ENCODE peak calls at places on chromosomes 7 and 10, in six cellular contexts. One of them, this sample, is unnamed.
A peak's percentile ranks its signal among the peaks of the same experiment; 100 is the strongest.

GRCh38 chr7:30525409-30525808 is 20.8 kb upstream of the GGCT start:
- DNase-seq in H1: no peak
- DNase-seq in GM12878: no peak
- DNase-seq in HepG2: peak; percentile 51
- DNase-seq in GM12891: no peak
- DNase-seq in K562: peak; percentile 32
- DNase-seq in this sample: no peak

GRCh38 chr10:21284301-21284700 is 241.2 kb downstream of the SKIDA1 start:
- DNase-seq in H1: no peak
- DNase-seq in GM12878: no peak
- DNase-seq in HepG2: no peak
- DNase-seq in GM12891: no peak
- DNase-seq in K562: no peak
- DNase-seq in this sample: no peak

GRCh38 chr10:49569031-49569765 is 30.3 kb upstream of the ERCC6 start:
- DNase-seq in H1: no peak
- DNase-seq in GM12878: no peak
- DNase-seq in HepG2: no peak
- DNase-seq in GM12891: no peak
- DNase-seq in K562: no peak
- DNase-seq in this sample: no peak

GRCh38 chr7:47378728-47379395 is 203.0 kb downstream of the TNS3 start:
- DNase-seq in H1: no peak
- DNase-seq in GM12878: no peak
- DNase-seq in HepG2: no peak
- DNase-seq in GM12891: no peak
- DNase-seq in K562: no peak
- DNase-seq in this sample: no peak

GRCh38 chr10:74419491-74420466 is 268.8 kb downstream of the ADK start:
- DNase-seq in H1: no peak
- DNase-seq in GM12878: peak; percentile 5
- DNase-seq in HepG2: no peak
- DNase-seq in GM12891: no peak
- DNase-seq in K562: peak; percentile 49
- DNase-seq in this sample: no peak

GRCh38 chr10:34886906-34887615 is 72.0 kb upstream of the PARD3 start:
- DNase-seq in H1: no peak
- DNase-seq in GM12878: no peak
- DNase-seq in HepG2: no peak
- DNase-seq in GM12891: no peak
- DNase-seq in K562: no peak
- DNase-seq in this sample: no peak

GRCh38 chr10:122426834-122427233 is 27.6 kb upstream of the ARMS2 start:
- DNase-seq in H1: no peak
- DNase-seq in GM12878: no peak
- DNase-seq in HepG2: no peak
- DNase-seq in GM12891: no peak
- DNase-seq in K562: no peak
- DNase-seq in this sample: no peak

GRCh38 chr10:71765176-71765906 is 8.0 kb downstream of the VSIR start:
- DNase-seq in H1: no peak
- DNase-seq in GM12878: no peak
- DNase-seq in HepG2: peak; percentile 15
- DNase-seq in GM12891: no peak
- DNase-seq in K562: no peak
- DNase-seq in this sample: no peak

GRCh38 chr7:50508471-50508943 is 56.7 kb downstream of the DDC start:
- DNase-seq in H1: no peak
- DNase-seq in GM12878: no peak
- DNase-seq in HepG2: no peak
- DNase-seq in GM12891: no peak
- DNase-seq in K562: no peak
- DNase-seq in this sample: no peak

GRCh38 chr7:128075536-128076095 is 44.4 kb upstream of the LRRC4 start:
- DNase-seq in H1: no peak
- DNase-seq in GM12878: no peak
- DNase-seq in HepG2: no peak
- DNase-seq in GM12891: no peak
- DNase-seq in K562: no peak
- DNase-seq in this sample: no peak

GRCh38 chr7:74325230-74325565 is 36.0 kb downstream of the CLIP2 start:
- DNase-seq in H1: no peak
- DNase-seq in GM12878: no peak
- DNase-seq in HepG2: no peak
- DNase-seq in GM12891: no peak
- DNase-seq in K562: no peak
- DNase-seq in this sample: no peak

GRCh38 chr10:120386896-120387295 is 70.1 kb upstream of the PLPP4 start:
- DNase-seq in H1: no peak
- DNase-seq in GM12878: no peak
- DNase-seq in HepG2: no peak
- DNase-seq in GM12891: no peak
- DNase-seq in K562: no peak
- DNase-seq in this sample: no peak

GRCh38 chr10:660413-660979 is 29.0 kb downstream of the DIP2C start:
- DNase-seq in H1: no peak
- DNase-seq in GM12878: no peak
- DNase-seq in HepG2: no peak
- DNase-seq in GM12891: no peak
- DNase-seq in K562: no peak
- DNase-seq in this sample: no peak

GRCh38 chr10:660980-661890 is 28.2 kb downstream of the DIP2C start:
- DNase-seq in H1: no peak
- DNase-seq in GM12878: no peak
- DNase-seq in HepG2: peak; percentile 30
- DNase-seq in GM12891: no peak
- DNase-seq in K562: no peak
- DNase-seq in this sample: no peak

GRCh38 chr10:661891-662605 is 27.4 kb downstream of the DIP2C start:
- DNase-seq in H1: peak; percentile 46
- DNase-seq in GM12878: no peak
- DNase-seq in HepG2: no peak
- DNase-seq in GM12891: no peak
- DNase-seq in K562: no peak
- DNase-seq in this sample: no peak

GRCh38 chr10:656883-657282 is 32.6 kb downstream of the DIP2C start:
- DNase-seq in H1: no peak
- DNase-seq in GM12878: no peak
- DNase-seq in HepG2: no peak
- DNase-seq in GM12891: no peak
- DNase-seq in K562: no peak
- DNase-seq in this sample: no peak

DNA sequence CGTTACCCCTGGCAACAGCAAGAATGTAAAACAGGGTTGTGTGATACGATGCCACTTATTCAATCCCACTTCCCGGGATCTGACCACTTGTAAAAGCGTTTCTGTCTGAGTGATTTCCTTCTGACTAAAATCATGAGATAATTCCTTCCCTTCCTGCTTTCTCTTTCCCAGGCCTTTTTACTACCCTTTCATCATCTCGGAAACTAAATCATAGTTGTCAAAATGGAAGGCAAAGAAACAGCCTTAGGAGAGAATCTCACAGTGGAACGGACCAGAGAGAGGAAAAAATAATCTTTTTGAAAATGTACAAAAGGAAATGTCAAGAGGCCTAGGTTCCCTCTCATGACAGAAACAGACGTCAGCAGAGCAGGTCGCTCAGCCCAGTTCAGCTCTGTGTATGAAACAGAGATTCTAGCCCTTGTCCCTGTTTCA is 29.7 kb downstream of the DIP2C start:
- DNase-seq in H1: no peak
- DNase-seq in GM12878: no peak
- DNase-seq in HepG2: no peak
- DNase-seq in GM12891: no peak
- DNase-seq in K562: no peak
- DNase-seq in this sample: no peak
- TF ChIP-seq POLR2A in H1: no peak
- TF ChIP-seq POLR2A in GM12878: no peak
- TF ChIP-seq POLR2A in HepG2: no peak
- TF ChIP-seq POLR2A in GM12891: no peak
- TF ChIP-seq POLR2A in K562: no peak
- TF ChIP-seq POLR2A in this sample: no peak

DNA sequence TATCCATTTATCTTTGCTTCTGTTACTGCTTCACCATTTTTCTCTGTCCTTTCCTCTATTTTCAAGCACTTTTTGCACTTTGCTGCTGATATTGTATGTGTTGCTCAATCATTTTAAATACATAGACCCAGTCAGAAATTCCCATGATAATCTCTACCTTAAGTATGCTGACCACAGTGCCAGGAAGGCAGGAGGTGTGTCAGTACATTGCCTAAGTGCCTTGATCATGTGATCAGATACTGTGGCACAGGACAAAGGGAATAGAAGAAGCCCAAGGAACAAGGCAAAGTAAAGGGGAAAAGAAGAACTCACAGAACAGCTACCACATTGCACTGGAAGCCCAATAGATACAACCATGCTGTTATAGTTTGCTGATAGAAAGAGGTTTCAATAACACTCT is 53.7 kb upstream of the CD36 start:
- DNase-seq in H1: no peak
- DNase-seq in GM12878: no peak
- DNase-seq in HepG2: peak; percentile 29
- DNase-seq in GM12891: no peak
- DNase-seq in K562: no peak
- DNase-seq in this sample: no peak
- TF ChIP-seq TAF1 in H1: no peak
- TF ChIP-seq TAF1 in GM12878: no peak
- TF ChIP-seq TAF1 in HepG2: no peak
- TF ChIP-seq TAF1 in GM12891: no peak
- TF ChIP-seq TAF1 in K562: no peak
- TF ChIP-seq TAF1 in this sample: no peak

GRCh38 chr7:102396710-102397019 is 502 bp downstream of the PRKRIP1 start:
- DNase-seq in H1: no peak
- DNase-seq in GM12878: no peak
- DNase-seq in HepG2: no peak
- DNase-seq in GM12891: no peak
- DNase-seq in K562: no peak
- DNase-seq in this sample: no peak
- TF ChIP-seq POLR2A in H1: no peak
- TF ChIP-seq POLR2A in GM12878: no peak
- TF ChIP-seq POLR2A in HepG2: no peak
- TF ChIP-seq POLR2A in GM12891: no peak
- TF ChIP-seq POLR2A in K562: peak; percentile 62
- TF ChIP-seq POLR2A in this sample: no peak

DNA sequence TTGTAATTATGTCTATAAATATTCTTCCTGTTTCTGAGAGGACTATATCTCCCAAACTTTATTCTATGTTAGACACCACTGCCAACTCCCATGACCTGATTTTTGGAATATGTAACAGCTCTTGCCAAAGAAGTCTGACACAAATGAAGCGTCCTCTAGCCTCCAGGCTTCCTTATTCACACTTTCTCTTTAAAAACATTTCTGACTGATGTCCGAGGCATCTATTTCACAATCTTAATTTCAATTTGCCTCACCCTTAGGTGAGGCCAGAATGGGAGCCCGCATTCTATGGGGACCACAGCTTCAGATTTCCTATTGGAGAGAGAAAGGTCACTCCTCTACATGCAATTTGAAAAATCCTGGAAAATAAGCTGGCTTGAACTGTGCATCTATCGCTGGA is 873.2 kb downstream of the GATA3 start:
- DNase-seq in H1: no peak
- DNase-seq in GM12878: no peak
- DNase-seq in HepG2: no peak
- DNase-seq in GM12891: no peak
- DNase-seq in K562: no peak
- DNase-seq in this sample: no peak
- TF ChIP-seq TAF1 in H1: no peak
- TF ChIP-seq TAF1 in GM12878: no peak
- TF ChIP-seq TAF1 in HepG2: no peak
- TF ChIP-seq TAF1 in GM12891: no peak
- TF ChIP-seq TAF1 in K562: no peak
- TF ChIP-seq TAF1 in this sample: no peak

DNA sequence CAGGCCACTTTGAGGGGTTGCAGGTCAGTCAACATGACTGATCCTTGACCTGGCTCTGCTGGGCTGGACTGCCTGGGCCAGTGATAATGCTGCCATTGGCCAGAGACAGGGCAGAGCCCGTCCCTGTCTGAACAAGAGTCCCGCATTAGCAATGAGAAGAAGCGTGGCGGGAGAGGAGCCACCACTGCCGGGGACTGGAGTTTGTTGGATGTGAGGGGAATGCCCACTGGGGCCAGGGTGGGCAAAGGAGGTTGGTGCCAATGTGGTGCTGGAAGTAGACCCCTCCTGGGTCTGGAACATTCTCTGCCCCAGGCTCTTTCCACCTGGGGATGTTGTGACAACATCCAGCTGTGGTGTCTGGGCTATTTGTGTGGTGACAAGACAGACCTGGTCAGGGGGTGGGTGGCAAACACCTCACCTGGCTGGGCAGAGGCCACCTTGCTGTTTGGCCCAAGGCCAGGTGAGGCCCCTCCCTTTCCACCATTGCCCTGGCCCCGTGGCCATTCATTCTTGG is 7.6 kb downstream of the SAP25 start:
- DNase-seq in H1: no peak
- DNase-seq in GM12878: no peak
- DNase-seq in HepG2: no peak
- DNase-seq in GM12891: no peak
- DNase-seq in K562: no peak
- DNase-seq in this sample: no peak
- TF ChIP-seq POLR2A in H1: no peak
- TF ChIP-seq POLR2A in GM12878: peak; percentile 32
- TF ChIP-seq POLR2A in HepG2: no peak
- TF ChIP-seq POLR2A in GM12891: no peak
- TF ChIP-seq POLR2A in K562: no peak
- TF ChIP-seq POLR2A in this sample: no peak

GRCh38 chr7:24441331-24442059 is 131.8 kb upstream of the PALS2 start:
- DNase-seq in H1: no peak
- DNase-seq in GM12878: no peak
- DNase-seq in HepG2: no peak
- DNase-seq in GM12891: no peak
- DNase-seq in K562: no peak
- DNase-seq in this sample: no peak
- TF ChIP-seq TAF1 in H1: no peak
- TF ChIP-seq TAF1 in GM12878: no peak
- TF ChIP-seq TAF1 in HepG2: no peak
- TF ChIP-seq TAF1 in GM12891: no peak
- TF ChIP-seq TAF1 in K562: no peak
- TF ChIP-seq TAF1 in this sample: no peak

GRCh38 chr7:139230774-139231512 is at the start of gene UBN2:
- DNase-seq in H1: peak; percentile 98
- DNase-seq in GM12878: peak; percentile 96
- DNase-seq in HepG2: peak; percentile 94
- DNase-seq in GM12891: peak; percentile 88
- DNase-seq in K562: peak; percentile 99
- DNase-seq in this sample: peak; percentile 88
- TF ChIP-seq POLR2A in H1: peak; percentile 46
- TF ChIP-seq POLR2A in GM12878: peak; percentile 90
- TF ChIP-seq POLR2A in HepG2: peak; percentile 76
- TF ChIP-seq POLR2A in GM12891: no peak
- TF ChIP-seq POLR2A in K562: peak; percentile 98
- TF ChIP-seq POLR2A in this sample: peak; percentile 49

DNA sequence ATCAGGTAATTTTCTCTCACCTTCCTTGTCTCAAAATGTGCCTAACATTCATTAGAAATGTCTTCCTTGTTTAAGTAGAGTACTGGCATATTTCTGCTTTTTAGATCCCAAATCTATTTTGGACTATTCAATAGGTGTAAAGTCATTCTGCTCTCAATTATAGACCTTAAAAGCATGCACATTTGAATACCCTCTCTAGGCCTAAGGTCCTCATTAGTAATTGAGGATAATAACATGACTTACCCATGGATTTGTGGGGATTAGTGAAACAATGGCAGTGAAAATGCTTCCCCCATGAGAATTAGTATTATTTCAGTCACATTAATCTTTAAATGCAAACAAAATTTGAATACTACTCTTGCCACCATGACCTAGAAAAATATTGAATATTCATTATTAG is 1073.0 kb upstream of the CELF2 start:
- DNase-seq in H1: no peak
- DNase-seq in GM12878: no peak
- DNase-seq in HepG2: no peak
- DNase-seq in GM12891: no peak
- DNase-seq in K562: no peak
- DNase-seq in this sample: no peak
- TF ChIP-seq TAF1 in H1: no peak
- TF ChIP-seq TAF1 in GM12878: no peak
- TF ChIP-seq TAF1 in HepG2: no peak
- TF ChIP-seq TAF1 in GM12891: no peak
- TF ChIP-seq TAF1 in K562: no peak
- TF ChIP-seq TAF1 in this sample: no peak